ENCODE peak calls at places on chromosomes 6 and 20, in four cellular contexts. C is sigmoid colon; X is activated naive CD4-positive, alpha-beta T cell; O is activated CD4-positive, alpha-beta memory T cell treated with anti-CD3 and anti-CD28 coated beads for 36 hours. R is an unnamed sample.

GRCh38 chr6:44064089-44064947 is 62.9 kb downstream of the MRPL14 start:
- DNase-seq in C (peak), X (no peak), O (peak), R (no peak)

GRCh38 chr20:300345-300744 is 3.0 kb downstream of the ZCCHC3 start:
- DNase-seq in C (no peak), X (no peak), O (no peak), R (no peak)

GRCh38 chr20:50624351-50625016 is 66.9 kb downstream of the RIPOR3 start:
- DNase-seq in C (no peak), X (no peak), O (no peak), R (no peak)

GRCh38 chr6:107192739-107193296 is 77.5 kb upstream of the BEND3 start:
- DNase-seq in C (no peak), X (no peak), O (no peak), R (no peak)

GRCh38 chr20:57609086-57609841 is 11.0 kb downstream of the ZBP1 start:
- DNase-seq in C (peak), X (no peak), O (no peak), R (no peak)

GRCh38 chr20:50304501-50304856 is 113.8 kb downstream of the CEBPB start:
- DNase-seq in C (peak), X (no peak), O (no peak), R (no peak)

GRCh38 chr20:25083773-25084615 is 2.1 kb upstream of the VSX1 start:
- DNase-seq in C (no peak), X (no peak), O (no peak), R (no peak)

GRCh38 chr6:31945507-31946369 is at the start of gene CFB:
- DNase-seq in C (peak), X (no peak), O (peak), R (no peak)

GRCh38 chr6:3393796-3394195 is 63.1 kb downstream of the SLC22A23 start:
- DNase-seq in C (peak), X (no peak), O (no peak), R (no peak)

GRCh38 chr20:21607971-21608735 is 94.3 kb upstream of the NKX2-2 start:
- DNase-seq in C (peak), X (no peak), O (no peak), R (no peak)

GRCh38 chr6:165854863-165855593 is 192.0 kb upstream of the PDE10A start:
- DNase-seq in C (no peak), X (no peak), O (no peak), R (no peak)

GRCh38 chr6:161613711-161614110 is 339.9 kb upstream of the AGPAT4 start:
- DNase-seq in C (no peak), X (no peak), O (no peak), R (no peak)

GRCh38 chr6:74534485-74535211 is 671.2 kb downstream of the COL12A1 start:
- DNase-seq in C (no peak), X (no peak), O (no peak), R (no peak)

GRCh38 chr6:142700032-142700431 is 244.9 kb downstream of the HIVEP2 start:
- DNase-seq in C (no peak), X (no peak), O (no peak), R (no peak)

GRCh38 chr6:107531868-107532267 is 42.0 kb downstream of the SOBP start:
- DNase-seq in C (no peak), X (no peak), O (no peak), R (no peak)

GRCh38 chr20:17796096-17796563 is 96.4 kb downstream of the BANF2 start:
- DNase-seq in C (peak), X (no peak), O (no peak), R (no peak)

GRCh38 chr20:47792021-47792618 is 6.8 kb upstream of the SULF2 start:
- DNase-seq in C (peak), X (no peak), O (no peak), R (no peak)

GRCh38 chr6:150527100-150527499 is 72.6 kb upstream of the PLEKHG1 start:
- DNase-seq in C (peak), X (no peak), O (no peak), R (no peak)